ENCODE peak calls at places on chromosomes 5 and 9, in eight cellular contexts. One of them, this sample, is unnamed. For H3K36me3, the result is how much of the 10 kb centered on the place peaks cover.

GRCh38 chr5:16483361-16483760 is 17.8 kb upstream of the ZNF622 start:
- DNase-seq in Peyer's patch: no peak
- DNase-seq in SJSA1: no peak
- DNase-seq in GM23248: no peak
- DNase-seq in stomach: no peak
- DNase-seq in gastrocnemius medialis: no peak
- DNase-seq in left ventricle myocardium inferior: no peak
- DNase-seq in neural progenitor cell: no peak
- DNase-seq in this sample: no peak

GRCh38 chr5:180540050-180540694 is 46.0 kb downstream of the CNOT6 start:
- DNase-seq in Peyer's patch: no peak
- DNase-seq in SJSA1: no peak
- DNase-seq in GM23248: no peak
- DNase-seq in stomach: no peak
- DNase-seq in gastrocnemius medialis: no peak
- DNase-seq in left ventricle myocardium inferior: no peak
- DNase-seq in neural progenitor cell: no peak
- DNase-seq in this sample: no peak

GRCh38 chr9:28317706-28318210 is 744.5 kb upstream of the C9orf72 start:
- DNase-seq in Peyer's patch: no peak
- DNase-seq in SJSA1: no peak
- DNase-seq in GM23248: no peak
- DNase-seq in stomach: no peak
- DNase-seq in gastrocnemius medialis: no peak
- DNase-seq in left ventricle myocardium inferior: no peak
- DNase-seq in neural progenitor cell: peak
- DNase-seq in this sample: no peak

GRCh38 chr9:26870292-26870691 is 22.3 kb downstream of the CAAP1 start:
- DNase-seq in Peyer's patch: no peak
- DNase-seq in SJSA1: no peak
- DNase-seq in GM23248: peak
- DNase-seq in stomach: no peak
- DNase-seq in gastrocnemius medialis: no peak
- DNase-seq in left ventricle myocardium inferior: no peak
- DNase-seq in neural progenitor cell: no peak
- DNase-seq in this sample: no peak

GRCh38 chr5:154221371-154221896 is 30.9 kb downstream of the GALNT10 start:
- DNase-seq in Peyer's patch: peak
- DNase-seq in SJSA1: peak
- DNase-seq in GM23248: peak
- DNase-seq in stomach: no peak
- DNase-seq in gastrocnemius medialis: peak
- DNase-seq in left ventricle myocardium inferior: no peak
- DNase-seq in neural progenitor cell: peak
- DNase-seq in this sample: no peak

GRCh38 chr9:111896942-111897830 is 572 bp downstream of the UGCG start:
- DNase-seq in Peyer's patch: peak
- DNase-seq in SJSA1: peak
- DNase-seq in GM23248: peak
- DNase-seq in stomach: no peak
- DNase-seq in gastrocnemius medialis: peak
- DNase-seq in left ventricle myocardium inferior: peak
- DNase-seq in neural progenitor cell: no peak
- DNase-seq in this sample: peak

GRCh38 chr9:98708933-98709911 is at the start of gene GABBR2:
- DNase-seq in Peyer's patch: no peak
- DNase-seq in SJSA1: no peak
- DNase-seq in GM23248: peak
- DNase-seq in stomach: no peak
- DNase-seq in gastrocnemius medialis: no peak
- DNase-seq in left ventricle myocardium inferior: no peak
- DNase-seq in neural progenitor cell: peak
- DNase-seq in this sample: no peak

GRCh38 chr5:124365491-124365890 is 380.9 kb downstream of the ZNF608 start:
- DNase-seq in Peyer's patch: no peak
- DNase-seq in SJSA1: no peak
- DNase-seq in GM23248: no peak
- DNase-seq in stomach: no peak
- DNase-seq in gastrocnemius medialis: no peak
- DNase-seq in left ventricle myocardium inferior: no peak
- DNase-seq in neural progenitor cell: peak
- DNase-seq in this sample: no peak

GRCh38 chr5:154756871-154757646 is 1.9 kb downstream of the LARP1 start:
- DNase-seq in Peyer's patch: peak
- DNase-seq in SJSA1: peak
- DNase-seq in GM23248: peak
- DNase-seq in stomach: peak
- DNase-seq in gastrocnemius medialis: peak
- DNase-seq in left ventricle myocardium inferior: peak
- DNase-seq in neural progenitor cell: peak
- DNase-seq in this sample: peak

GRCh38 chr5:178577376-178577839 is 12.8 kb downstream of the COL23A1 start:
- DNase-seq in Peyer's patch: no peak
- DNase-seq in SJSA1: peak
- DNase-seq in GM23248: no peak
- DNase-seq in stomach: no peak
- DNase-seq in gastrocnemius medialis: no peak
- DNase-seq in left ventricle myocardium inferior: no peak
- DNase-seq in neural progenitor cell: peak
- DNase-seq in this sample: no peak

GRCh38 chr9:121743441-121744001 is 92.1 kb downstream of the DAB2IP start:
- DNase-seq in Peyer's patch: peak
- DNase-seq in SJSA1: peak
- DNase-seq in GM23248: peak
- DNase-seq in stomach: peak
- DNase-seq in gastrocnemius medialis: peak
- DNase-seq in left ventricle myocardium inferior: peak
- DNase-seq in neural progenitor cell: peak
- DNase-seq in this sample: peak

GRCh38 chr5:147949711-147950573 is 43.6 kb upstream of the C5orf46 start:
- DNase-seq in Peyer's patch: no peak
- DNase-seq in SJSA1: no peak
- DNase-seq in GM23248: peak
- DNase-seq in stomach: no peak
- DNase-seq in gastrocnemius medialis: no peak
- DNase-seq in left ventricle myocardium inferior: no peak
- DNase-seq in neural progenitor cell: peak
- DNase-seq in this sample: no peak

GRCh38 chr5:169222934-169223594 is 77.9 kb downstream of the SLIT3 start:
- DNase-seq in Peyer's patch: no peak
- DNase-seq in SJSA1: no peak
- DNase-seq in GM23248: no peak
- DNase-seq in stomach: no peak
- DNase-seq in gastrocnemius medialis: no peak
- DNase-seq in left ventricle myocardium inferior: no peak
- DNase-seq in neural progenitor cell: no peak
- DNase-seq in this sample: no peak

GRCh38 chr5:80140496-80140895 is 105.3 kb downstream of the THBS4 start:
- DNase-seq in Peyer's patch: no peak
- DNase-seq in SJSA1: no peak
- DNase-seq in GM23248: no peak
- DNase-seq in stomach: no peak
- DNase-seq in gastrocnemius medialis: no peak
- DNase-seq in left ventricle myocardium inferior: no peak
- DNase-seq in neural progenitor cell: no peak
- DNase-seq in this sample: no peak

GRCh38 chr9:8733096-8733954 is 933.7 kb upstream of the DMAC1 start:
- DNase-seq in Peyer's patch: no peak
- DNase-seq in SJSA1: no peak
- DNase-seq in GM23248: no peak
- DNase-seq in stomach: no peak
- DNase-seq in gastrocnemius medialis: no peak
- DNase-seq in left ventricle myocardium inferior: peak
- DNase-seq in neural progenitor cell: peak
- DNase-seq in this sample: no peak

GRCh38 chr5:151097081-151097480 is 16.2 kb upstream of the TNIP1 start:
- DNase-seq in Peyer's patch: no peak
- DNase-seq in SJSA1: no peak
- DNase-seq in GM23248: no peak
- DNase-seq in stomach: no peak
- DNase-seq in gastrocnemius medialis: no peak
- DNase-seq in left ventricle myocardium inferior: no peak
- DNase-seq in neural progenitor cell: no peak
- DNase-seq in this sample: no peak

GRCh38 chr5:150582281-150582791 is 58.1 kb upstream of the SYNPO start:
- DNase-seq in Peyer's patch: peak
- DNase-seq in SJSA1: no peak
- DNase-seq in GM23248: no peak
- DNase-seq in stomach: peak
- DNase-seq in gastrocnemius medialis: peak
- DNase-seq in left ventricle myocardium inferior: peak
- DNase-seq in neural progenitor cell: peak
- DNase-seq in this sample: no peak

GRCh38 chr5:6773342-6774035 is 60.3 kb downstream of the TENT4A start:
- DNase-seq in Peyer's patch: no peak
- DNase-seq in SJSA1: no peak
- DNase-seq in GM23248: peak
- DNase-seq in stomach: no peak
- DNase-seq in gastrocnemius medialis: no peak
- DNase-seq in left ventricle myocardium inferior: no peak
- DNase-seq in neural progenitor cell: no peak
- DNase-seq in this sample: no peak

GRCh38 chr5:12870870-12871539 is 966.8 kb upstream of the CTNND2 start:
- DNase-seq in Peyer's patch: no peak
- DNase-seq in SJSA1: no peak
- DNase-seq in GM23248: no peak
- DNase-seq in stomach: no peak
- DNase-seq in gastrocnemius medialis: no peak
- DNase-seq in left ventricle myocardium inferior: no peak
- DNase-seq in neural progenitor cell: no peak
- DNase-seq in this sample: no peak

GRCh38 chr5:128318691-128319090 is 219.4 kb downstream of the FBN2 start:
- DNase-seq in Peyer's patch: no peak
- DNase-seq in SJSA1: no peak
- DNase-seq in GM23248: no peak
- DNase-seq in stomach: no peak
- DNase-seq in gastrocnemius medialis: no peak
- DNase-seq in left ventricle myocardium inferior: no peak
- DNase-seq in neural progenitor cell: no peak
- DNase-seq in this sample: no peak

GRCh38 chr9:131096490-131097258 is at the start of gene AIF1L:
- DNase-seq in Peyer's patch: no peak
- DNase-seq in SJSA1: no peak
- DNase-seq in GM23248: peak
- DNase-seq in stomach: peak
- DNase-seq in gastrocnemius medialis: no peak
- DNase-seq in left ventricle myocardium inferior: no peak
- DNase-seq in neural progenitor cell: peak
- DNase-seq in this sample: no peak

GRCh38 chr5:172816887-172817418 is 17.1 kb upstream of the ERGIC1 start:
- DNase-seq in Peyer's patch: no peak
- DNase-seq in SJSA1: peak
- DNase-seq in GM23248: peak
- DNase-seq in stomach: no peak
- DNase-seq in gastrocnemius medialis: no peak
- DNase-seq in left ventricle myocardium inferior: no peak
- DNase-seq in neural progenitor cell: no peak
- DNase-seq in this sample: no peak

GRCh38 chr5:173858025-173858674 is 30.0 kb upstream of the CPEB4 start:
- DNase-seq in Peyer's patch: no peak
- DNase-seq in SJSA1: no peak
- DNase-seq in GM23248: no peak
- DNase-seq in stomach: no peak
- DNase-seq in gastrocnemius medialis: no peak
- DNase-seq in left ventricle myocardium inferior: no peak
- DNase-seq in neural progenitor cell: no peak
- DNase-seq in this sample: no peak

GRCh38 chr9:113776194-113776593 is 99.9 kb upstream of the ZNF618 start:
- DNase-seq in Peyer's patch: no peak
- DNase-seq in SJSA1: no peak
- DNase-seq in GM23248: no peak
- DNase-seq in stomach: no peak
- DNase-seq in gastrocnemius medialis: no peak
- DNase-seq in left ventricle myocardium inferior: no peak
- DNase-seq in neural progenitor cell: no peak
- DNase-seq in this sample: no peak

GRCh38 chr5:126268697-126269315 is 154.4 kb upstream of the GRAMD2B start:
- DNase-seq in Peyer's patch: no peak
- DNase-seq in SJSA1: no peak
- DNase-seq in GM23248: no peak
- DNase-seq in stomach: no peak
- DNase-seq in gastrocnemius medialis: no peak
- DNase-seq in left ventricle myocardium inferior: no peak
- DNase-seq in neural progenitor cell: no peak
- DNase-seq in this sample: no peak

GRCh38 chr5:14915291-14915976 is 43.9 kb upstream of the ANKH start:
- DNase-seq in Peyer's patch: no peak
- DNase-seq in SJSA1: no peak
- DNase-seq in GM23248: no peak
- DNase-seq in stomach: no peak
- DNase-seq in gastrocnemius medialis: no peak
- DNase-seq in left ventricle myocardium inferior: no peak
- DNase-seq in neural progenitor cell: no peak
- DNase-seq in this sample: no peak

GRCh38 chr5:133706732-133707430 is 94.5 kb upstream of the FSTL4 start:
- DNase-seq in Peyer's patch: peak
- DNase-seq in SJSA1: no peak
- DNase-seq in GM23248: no peak
- DNase-seq in stomach: no peak
- DNase-seq in gastrocnemius medialis: no peak
- DNase-seq in left ventricle myocardium inferior: no peak
- DNase-seq in neural progenitor cell: no peak
- DNase-seq in this sample: no peak

GRCh38 chr5:141343242-141343952 is at the start of gene PCDHGA3:
- DNase-seq in Peyer's patch: no peak
- DNase-seq in SJSA1: no peak
- DNase-seq in GM23248: peak
- DNase-seq in stomach: no peak
- DNase-seq in gastrocnemius medialis: no peak
- DNase-seq in left ventricle myocardium inferior: no peak
- DNase-seq in neural progenitor cell: no peak
- DNase-seq in this sample: no peak
- H3K4me3 ChIP-seq in Peyer's patch: no peak
- H3K4me3 ChIP-seq in SJSA1: no peak
- H3K4me3 ChIP-seq in GM23248: peak
- H3K4me3 ChIP-seq in stomach: peak
- H3K4me3 ChIP-seq in gastrocnemius medialis: peak
- H3K4me3 ChIP-seq in left ventricle myocardium inferior: peak
- H3K4me3 ChIP-seq in neural progenitor cell: no peak
- H3K4me3 ChIP-seq in this sample: peak

GRCh38 chr5:74521401-74521800 is 119.1 kb downstream of the ENC1 start:
- DNase-seq in Peyer's patch: no peak
- DNase-seq in SJSA1: no peak
- DNase-seq in GM23248: no peak
- DNase-seq in stomach: no peak
- DNase-seq in gastrocnemius medialis: no peak
- DNase-seq in left ventricle myocardium inferior: no peak
- DNase-seq in neural progenitor cell: no peak
- DNase-seq in this sample: no peak
- H3K36me3 ChIP-seq in Peyer's patch: under half
- H3K36me3 ChIP-seq in SJSA1: under half
- H3K36me3 ChIP-seq in GM23248: under half
- H3K36me3 ChIP-seq in stomach: under half
- H3K36me3 ChIP-seq in gastrocnemius medialis: under half
- H3K36me3 ChIP-seq in left ventricle myocardium inferior: under half
- H3K36me3 ChIP-seq in neural progenitor cell: under half
- H3K36me3 ChIP-seq in this sample: under half

GRCh38 chr5:95162231-95162992 is 122.5 kb downstream of the MCTP1 start:
- DNase-seq in Peyer's patch: no peak
- DNase-seq in SJSA1: no peak
- DNase-seq in GM23248: no peak
- DNase-seq in stomach: no peak
- DNase-seq in gastrocnemius medialis: no peak
- DNase-seq in left ventricle myocardium inferior: no peak
- DNase-seq in neural progenitor cell: no peak
- DNase-seq in this sample: no peak
- H3K27ac ChIP-seq in Peyer's patch: no peak
- H3K27ac ChIP-seq in SJSA1: no peak
- H3K27ac ChIP-seq in GM23248: no peak
- H3K27ac ChIP-seq in stomach: no peak
- H3K27ac ChIP-seq in gastrocnemius medialis: no peak
- H3K27ac ChIP-seq in left ventricle myocardium inferior: no peak
- H3K27ac ChIP-seq in neural progenitor cell: no peak
- H3K27ac ChIP-seq in this sample: no peak

GRCh38 chr9:133956520-133957076 is 35.5 kb downstream of the VAV2 start:
- DNase-seq in Peyer's patch: no peak
- DNase-seq in SJSA1: no peak
- DNase-seq in GM23248: peak
- DNase-seq in stomach: no peak
- DNase-seq in gastrocnemius medialis: no peak
- DNase-seq in left ventricle myocardium inferior: no peak
- DNase-seq in neural progenitor cell: peak
- DNase-seq in this sample: peak
- H3K4me3 ChIP-seq in Peyer's patch: no peak
- H3K4me3 ChIP-seq in SJSA1: no peak
- H3K4me3 ChIP-seq in GM23248: peak
- H3K4me3 ChIP-seq in stomach: no peak
- H3K4me3 ChIP-seq in gastrocnemius medialis: no peak
- H3K4me3 ChIP-seq in left ventricle myocardium inferior: peak
- H3K4me3 ChIP-seq in neural progenitor cell: peak
- H3K4me3 ChIP-seq in this sample: no peak

This sample was measured in psoas muscle.